ENCODE peak calls at places on chromosomes 11 and 22, in eight cellular contexts. G is H1, D is GM12878, X is SK-N-SH, P is HCT116, R is K562, Z is HepG2, I is endothelial cell of umbilical vein. J is an unnamed sample.

GRCh38 chr11:129637473-129637872 is 178.2 kb upstream of the TMEM45B start:
- DNase-seq in G (no peak), D (no peak), X (no peak), P (no peak), R (no peak), Z (no peak), I (no peak), J (no peak)

GRCh38 chr11:2262301-2263011 is 7.9 kb downstream of the ASCL2 start:
- DNase-seq in G (no peak), D (no peak), X (no peak), P (no peak), R (no peak), Z (no peak), I (no peak), J (no peak)

GRCh38 chr11:27209562-27210005 is 153.4 kb downstream of the CCDC34 start:
- DNase-seq in G (no peak), D (no peak), X (no peak), P (peak; percentile 40), R (peak; percentile 37), Z (peak; percentile 80), I (peak; percentile 64), J (no peak)

GRCh38 chr22:50729391-50730012 is 8.5 kb upstream of the ACR start:
- DNase-seq in G (no peak), D (no peak), X (no peak), P (no peak), R (no peak), Z (no peak), I (no peak), J (no peak)

GRCh38 chr22:46682011-46682731 is 55.9 kb downstream of the CERK start:
- DNase-seq in G (no peak), D (no peak), X (no peak), P (no peak), R (no peak), Z (no peak), I (no peak), J (no peak)

GRCh38 chr22:22043296-22044078 is 60.9 kb upstream of the TOP3B start:
- DNase-seq in G (no peak), D (no peak), X (no peak), P (no peak), R (no peak), Z (no peak), I (no peak), J (no peak)

GRCh38 chr11:122261546-122261945 is 145.5 kb upstream of the BLID start:
- DNase-seq in G (no peak), D (no peak), X (no peak), P (no peak), R (no peak), Z (no peak), I (no peak), J (no peak)

GRCh38 chr11:113603277-113604059 is 102.6 kb downstream of the TMPRSS5 start:
- DNase-seq in G (no peak), D (no peak), X (no peak), P (no peak), R (no peak), Z (no peak), I (peak; percentile 18), J (no peak)

GRCh38 chr22:48441553-48441850 is 1386.2 kb downstream of the BRD1 start:
- DNase-seq in G (no peak), D (no peak), X (no peak), P (no peak), R (no peak), Z (no peak), I (no peak), J (no peak)

GRCh38 chr22:32880061-32880460 is 78.6 kb downstream of the TIMP3 start:
- DNase-seq in G (no peak), D (no peak), X (no peak), P (no peak), R (no peak), Z (no peak), I (no peak), J (no peak)

GRCh38 chr11:18394928-18395734 is 768 bp downstream of the LDHA start:
- DNase-seq in G (no peak), D (no peak), X (peak; percentile 30), P (no peak), R (peak; percentile 24), Z (no peak), I (peak; percentile 45), J (no peak)

GRCh38 chr11:117225553-117226170 is 6.2 kb downstream of the PCSK7 start:
- DNase-seq in G (no peak), D (no peak), X (no peak), P (no peak), R (no peak), Z (no peak), I (no peak), J (no peak)

GRCh38 chr11:76159303-76159937 is 46.9 kb downstream of the WNT11 start:
- DNase-seq in G (no peak), D (no peak), X (no peak), P (no peak), R (no peak), Z (no peak), I (no peak), J (no peak)

GRCh38 chr11:124961972-124962609 is 8.1 kb downstream of the CCDC15 start:
- DNase-seq in G (no peak), D (peak; percentile 51), X (peak; percentile 60), P (peak; percentile 71), R (peak; percentile 41), Z (peak; percentile 78), I (peak; percentile 86), J (peak; percentile 48)

GRCh38 chr11:95659088-95659487 is 130.5 kb downstream of the FAM76B start:
- DNase-seq in G (no peak), D (no peak), X (no peak), P (no peak), R (no peak), Z (no peak), I (no peak), J (no peak)

GRCh38 chr11:63530021-63530420 is 6.6 kb upstream of the PLAAT4 start:
- DNase-seq in G (no peak), D (no peak), X (no peak), P (no peak), R (no peak), Z (no peak), I (no peak), J (no peak)

GRCh38 chr11:63523151-63523550 is 13.5 kb upstream of the PLAAT4 start:
- DNase-seq in G (no peak), D (no peak), X (no peak), P (no peak), R (no peak), Z (no peak), I (no peak), J (no peak)

GRCh38 chr11:63532150-63532549 is 4.5 kb upstream of the PLAAT4 start:
- DNase-seq in G (no peak), D (no peak), X (no peak), P (no peak), R (no peak), Z (no peak), I (no peak), J (no peak)

GRCh38 chr11:63532799-63533475 is 3.7 kb upstream of the PLAAT4 start:
- DNase-seq in G (no peak), D (no peak), X (no peak), P (no peak), R (no peak), Z (no peak), I (no peak), J (no peak)

GRCh38 chr11:63527667-63528066 is 8.9 kb upstream of the PLAAT4 start:
- DNase-seq in G (no peak), D (no peak), X (no peak), P (no peak), R (no peak), Z (no peak), I (no peak), J (no peak)
- H3K9ac ChIP-seq in G (no peak overlapping the region), D (no peak overlapping the region), X (no peak overlapping the region), P (no peak overlapping the region), R (no peak overlapping the region), Z (no peak overlapping the region), I (no peak overlapping the region), J (no peak overlapping the region)

GRCh38 chr11:69942333-69942820 is 123.2 kb upstream of the FGF3 start:
- DNase-seq in G (no peak), D (no peak), X (no peak), P (no peak), R (no peak), Z (no peak), I (no peak), J (no peak)

GRCh38 chr11:69941546-69942332 is 122.5 kb upstream of the FGF3 start:
- DNase-seq in G (no peak), D (no peak), X (no peak), P (no peak), R (no peak), Z (no peak), I (no peak), J (no peak)

GRCh38 chr11:69939551-69940245 is 120.5 kb upstream of the FGF3 start:
- DNase-seq in G (no peak), D (no peak), X (peak; percentile 84), P (no peak), R (no peak), Z (no peak), I (peak; percentile 36), J (no peak)

GRCh38 chr11:69938206-69938605 is 119.0 kb upstream of the FGF3 start:
- DNase-seq in G (no peak), D (no peak), X (no peak), P (no peak), R (no peak), Z (no peak), I (no peak), J (no peak)

GRCh38 chr11:69940246-69940610 is 121.0 kb upstream of the FGF3 start:
- DNase-seq in G (no peak), D (no peak), X (peak; percentile 48), P (no peak), R (no peak), Z (no peak), I (no peak), J (no peak)
- H3K27ac ChIP-seq in G (no peak overlapping the region), D (no peak overlapping the region), X (peak overlapping the region; percentile 88), P (no peak overlapping the region), R (no peak overlapping the region), Z (no peak overlapping the region), I (no peak overlapping the region), J (no peak overlapping the region)

DNA sequence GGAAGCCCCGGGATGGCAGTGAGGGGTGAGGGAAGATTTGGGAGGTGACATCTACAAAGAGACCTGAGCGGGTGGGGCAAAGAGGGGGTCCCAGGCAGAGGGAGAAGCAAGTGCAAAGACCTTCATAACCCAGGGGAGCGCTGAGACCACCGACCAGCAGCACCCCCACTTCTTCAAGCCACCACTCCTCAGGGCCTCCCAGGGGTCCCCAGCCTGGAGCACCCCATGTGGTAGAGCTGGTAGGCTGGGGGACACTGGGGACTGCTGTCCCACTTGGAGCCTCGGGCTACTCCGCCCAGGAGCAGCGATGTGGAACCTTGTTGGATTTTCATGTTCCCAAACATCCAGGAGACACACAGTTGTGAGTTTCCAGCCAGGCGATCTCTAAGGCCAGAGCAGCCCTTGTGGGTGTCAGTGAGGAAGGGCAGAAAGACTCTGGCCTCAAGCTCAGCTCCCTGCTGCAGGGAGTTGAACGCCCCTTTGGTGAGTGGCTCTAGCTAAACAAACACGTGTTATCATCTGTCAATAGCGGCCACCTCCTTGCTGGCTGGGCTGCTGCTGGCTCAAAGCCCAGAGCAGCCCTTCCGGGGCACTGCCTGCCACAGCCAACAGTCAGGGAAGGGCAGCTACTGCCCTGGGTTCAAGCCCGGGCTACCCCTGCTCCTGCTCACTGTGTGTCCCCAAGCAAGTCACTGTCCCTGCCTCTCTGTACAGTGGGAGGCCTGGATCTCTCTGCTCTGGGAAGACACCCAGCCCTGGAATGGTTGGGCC is 25.7 kb upstream of the CHKA start:
- DNase-seq in G (no peak), D (no peak), X (peak; percentile 82), P (no peak), R (peak; percentile 81), Z (peak; percentile 97), I (peak; percentile 52), J (no peak)
- TF ChIP-seq POLR2AphosphoS5 in G (no peak), D (no peak), X (no peak), P (no peak), R (no peak), Z (peak; percentile 91), I (no peak), J (no peak)

GRCh38 chr11:78349614-78350013 is 68.0 kb downstream of the GAB2 start:
- DNase-seq in G (no peak), D (no peak), X (no peak), P (no peak), R (no peak), Z (no peak), I (no peak), J (no peak)
- H3K9ac ChIP-seq in G (no peak overlapping the region), D (peak overlapping the region; percentile 45), X (peak overlapping the region; percentile 21), P (no peak overlapping the region), R (no peak overlapping the region), Z (no peak overlapping the region), I (no peak overlapping the region), J (peak overlapping the region; percentile 62)

J was measured in SK-N-MC.